ENCODE peak calls at places on chromosomes 6 and 20, in seven cellular contexts. I, A, Q, X, C, P and L are unnamed samples. For H3K27me3, the result is how much of the 10 kb centered on the place peaks cover.

GRCh38 chr20:59939052-59939878 is 840 bp downstream of the PPP1R3D start:
- DNase-seq in I (no peak), A (peak), Q (no peak), X (no peak), C (no peak), P (peak), L (no peak)

GRCh38 chr6:134015719-134016557 is 36.5 kb downstream of the SLC2A12 start:
- DNase-seq in I (no peak), A (no peak), Q (no peak), X (no peak), C (no peak), P (no peak), L (no peak)

GRCh38 chr6:14066782-14067406 is 50.7 kb upstream of the CD83 start:
- DNase-seq in I (no peak), A (no peak), Q (peak), X (peak), C (no peak), P (no peak), L (no peak)

GRCh38 chr20:41617059-41617921 is 887 bp downstream of the CHD6 start:
- DNase-seq in I (peak), A (peak), Q (peak), X (peak), C (no peak), P (peak), L (peak)

GRCh38 chr20:54267510-54268003 is 59.7 kb downstream of the PFDN4 start:
- DNase-seq in I (no peak), A (no peak), Q (peak), X (peak), C (peak), P (no peak), L (no peak)

GRCh38 chr20:45028424-45029136 is 62.3 kb downstream of the STK4 start:
- DNase-seq in I (no peak), A (no peak), Q (no peak), X (no peak), C (no peak), P (no peak), L (no peak)

GRCh38 chr6:79117752-79118151 is 39.7 kb upstream of the PHIP start:
- DNase-seq in I (no peak), A (no peak), Q (no peak), X (no peak), C (no peak), P (no peak), L (no peak)

GRCh38 chr20:497979-498378 is 35.6 kb upstream of the TBC1D20 start:
- DNase-seq in I (no peak), A (no peak), Q (no peak), X (no peak), C (no peak), P (no peak), L (no peak)

GRCh38 chr6:148516116-148517016 is 173.7 kb downstream of the SASH1 start:
- DNase-seq in I (no peak), A (no peak), Q (no peak), X (no peak), C (no peak), P (no peak), L (no peak)

GRCh38 chr20:46359233-46359751 is 47.1 kb downstream of the ELMO2 start:
- DNase-seq in I (no peak), A (peak), Q (no peak), X (no peak), C (no peak), P (no peak), L (no peak)

GRCh38 chr6:170292778-170293164 is 1.9 kb upstream of the DLL1 start:
- DNase-seq in I (no peak), A (no peak), Q (no peak), X (no peak), C (no peak), P (no peak), L (no peak)

GRCh38 chr6:148109732-148110131 is 232.9 kb upstream of the SASH1 start:
- DNase-seq in I (no peak), A (no peak), Q (no peak), X (no peak), C (no peak), P (no peak), L (no peak)

GRCh38 chr6:165967768-165968408 is 199.8 kb downstream of the TBXT start:
- DNase-seq in I (no peak), A (no peak), Q (no peak), X (no peak), C (no peak), P (no peak), L (no peak)

GRCh38 chr6:157613011-157613522 is 210.0 kb upstream of the SNX9 start:
- DNase-seq in I (no peak), A (no peak), Q (no peak), X (peak), C (no peak), P (no peak), L (no peak)

GRCh38 chr6:124536792-124537191 is 425.4 kb upstream of the RNF217 start:
- DNase-seq in I (no peak), A (no peak), Q (no peak), X (no peak), C (no peak), P (no peak), L (no peak)

GRCh38 chr20:44521484-44522481 is at the start of gene SERINC3:
- DNase-seq in I (peak), A (peak), Q (peak), X (peak), C (peak), P (peak), L (peak)

GRCh38 chr6:16511723-16512584 is 249.3 kb downstream of the ATXN1 start:
- DNase-seq in I (no peak), A (no peak), Q (no peak), X (no peak), C (peak), P (no peak), L (no peak)

GRCh38 chr20:62910217-62910766 is 16.0 kb downstream of the DIDO1 start:
- DNase-seq in I (no peak), A (no peak), Q (no peak), X (no peak), C (no peak), P (no peak), L (peak)
- TF ChIP-seq POLR2A in I (no peak), A (no peak), Q (no peak), X (no peak), C (no peak), P (no peak), L (no peak)

GRCh38 chr20:57802877-57803717 is 93.3 kb upstream of the PMEPA1 start:
- DNase-seq in I (no peak), A (no peak), Q (no peak), X (no peak), C (no peak), P (no peak), L (no peak)
- TF ChIP-seq CTCF in I (no peak), A (no peak), Q (no peak), X (no peak), C (no peak), P (no peak), L (no peak)

GRCh38 chr6:30164714-30165113 is 1.4 kb downstream of the TRIM15 start:
- DNase-seq in I (no peak), A (no peak), Q (no peak), X (no peak), C (no peak), P (no peak), L (no peak)
- H3K27me3 ChIP-seq in I (under half), A (under half), Q (under half), X (under half), C (under half), P (under half), L (under half)

DNA sequence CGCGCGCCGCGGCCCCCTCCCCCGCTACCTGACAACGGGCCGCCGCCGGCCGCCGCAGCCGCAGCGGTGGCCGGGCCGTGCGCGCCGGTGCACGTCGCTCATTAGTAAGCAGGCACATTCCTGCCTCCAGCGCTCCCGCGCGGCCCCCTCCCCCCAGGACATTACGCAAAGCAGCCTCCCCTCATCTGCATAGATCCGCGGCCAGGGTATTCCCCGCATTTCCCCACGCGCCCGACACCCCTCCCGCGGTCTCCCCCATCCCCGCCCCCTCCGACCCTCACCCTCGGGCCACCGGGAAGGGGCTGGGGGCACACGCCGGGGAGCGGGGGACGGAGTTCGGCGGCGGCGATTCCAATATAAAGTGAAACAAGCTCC is at the start of gene HIVEP2:
- DNase-seq in I (peak), A (peak), Q (peak), X (peak), C (peak), P (peak), L (peak)
- TF ChIP-seq POLR2A in I (no peak), A (no peak), Q (peak), X (no peak), C (no peak), P (peak), L (peak)

GRCh38 chr6:28585335-28585734 is 59.7 kb downstream of the GPX5 start:
- DNase-seq in I (no peak), A (no peak), Q (no peak), X (peak), C (no peak), P (no peak), L (no peak)

GRCh38 chr6:28583463-28583862 is 57.8 kb downstream of the GPX5 start:
- DNase-seq in I (no peak), A (no peak), Q (no peak), X (no peak), C (no peak), P (no peak), L (no peak)

GRCh38 chr6:28586273-28586672 is 60.6 kb downstream of the GPX5 start:
- DNase-seq in I (no peak), A (no peak), Q (no peak), X (peak), C (no peak), P (no peak), L (no peak)

DNA sequence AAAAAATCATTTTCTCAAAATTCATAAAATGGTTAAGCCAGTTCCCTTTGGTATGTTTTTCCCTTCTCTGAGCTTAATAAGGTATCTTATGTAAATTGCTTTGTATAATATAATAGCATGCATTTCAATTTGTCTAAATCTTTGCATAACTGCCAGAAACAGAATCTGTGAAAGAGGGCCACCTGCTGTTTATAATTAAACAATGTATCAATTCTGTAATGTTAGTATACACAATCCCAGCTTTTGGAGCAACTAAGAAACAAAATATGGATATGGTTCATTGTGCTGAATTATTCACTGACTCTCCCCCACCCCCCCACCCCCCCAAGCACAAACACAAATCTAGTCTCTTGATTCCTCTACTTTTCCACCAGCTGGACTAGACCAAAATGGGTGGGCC is 54.8 kb downstream of the GPX5 start:
- DNase-seq in I (no peak), A (no peak), Q (no peak), X (no peak), C (no peak), P (no peak), L (no peak)
- TF ChIP-seq CTCF in I (peak), A (no peak), Q (no peak), X (peak), C (no peak), P (no peak), L (no peak)

GRCh38 chr6:108944058-108944457 is 95.8 kb downstream of the ARMC2 start:
- DNase-seq in I (no peak), A (no peak), Q (no peak), X (no peak), C (no peak), P (no peak), L (no peak)

GRCh38 chr6:108945686-108946158 is 97.5 kb downstream of the ARMC2 start:
- DNase-seq in I (peak), A (peak), Q (peak), X (no peak), C (peak), P (peak), L (no peak)

GRCh38 chr6:108942556-108943492 is 94.6 kb downstream of the ARMC2 start:
- DNase-seq in I (no peak), A (no peak), Q (no peak), X (no peak), C (no peak), P (no peak), L (peak)

GRCh38 chr6:108946695-108947094 is 98.5 kb downstream of the ARMC2 start:
- DNase-seq in I (no peak), A (peak), Q (no peak), X (no peak), C (no peak), P (peak), L (no peak)

GRCh38 chr6:108944707-108945685 is 96.8 kb downstream of the ARMC2 start:
- DNase-seq in I (no peak), A (peak), Q (peak), X (no peak), C (no peak), P (peak), L (no peak)
- H3K27me3 ChIP-seq in I (under half), A (under half), Q (under half), X (under half), C (under half), P (under half), L (under half)

DNA sequence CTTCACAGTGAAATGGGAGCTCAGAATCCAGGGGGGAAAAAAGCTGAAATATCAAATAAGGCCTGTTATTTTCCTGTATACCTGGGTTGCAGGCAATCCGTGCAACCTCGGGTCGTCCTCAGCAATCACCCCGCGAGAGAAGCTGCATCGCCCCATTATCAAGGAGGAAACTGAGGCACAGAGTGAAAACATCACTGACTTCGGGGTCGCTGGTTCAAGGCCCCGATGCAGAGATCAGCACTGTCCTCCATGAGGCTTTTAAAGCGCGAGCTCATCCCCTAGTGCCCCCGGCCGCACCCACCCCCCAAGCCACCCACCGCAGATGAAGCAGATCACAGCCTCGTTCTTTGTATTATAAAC is 203.9 kb downstream of the PREX1 start:
- DNase-seq in I (peak), A (no peak), Q (no peak), X (no peak), C (no peak), P (no peak), L (peak)
- TF ChIP-seq POLR2A in I (no peak), A (no peak), Q (no peak), X (no peak), C (no peak), P (no peak), L (no peak)

GRCh38 chr6:8904754-8905153 is 469.4 kb upstream of the SLC35B3 start:
- DNase-seq in I (no peak), A (no peak), Q (no peak), X (peak), C (no peak), P (no peak), L (no peak)
- TF ChIP-seq CTCF in I (no peak), A (no peak), Q (no peak), X (peak), C (no peak), P (no peak), L (no peak)

DNA sequence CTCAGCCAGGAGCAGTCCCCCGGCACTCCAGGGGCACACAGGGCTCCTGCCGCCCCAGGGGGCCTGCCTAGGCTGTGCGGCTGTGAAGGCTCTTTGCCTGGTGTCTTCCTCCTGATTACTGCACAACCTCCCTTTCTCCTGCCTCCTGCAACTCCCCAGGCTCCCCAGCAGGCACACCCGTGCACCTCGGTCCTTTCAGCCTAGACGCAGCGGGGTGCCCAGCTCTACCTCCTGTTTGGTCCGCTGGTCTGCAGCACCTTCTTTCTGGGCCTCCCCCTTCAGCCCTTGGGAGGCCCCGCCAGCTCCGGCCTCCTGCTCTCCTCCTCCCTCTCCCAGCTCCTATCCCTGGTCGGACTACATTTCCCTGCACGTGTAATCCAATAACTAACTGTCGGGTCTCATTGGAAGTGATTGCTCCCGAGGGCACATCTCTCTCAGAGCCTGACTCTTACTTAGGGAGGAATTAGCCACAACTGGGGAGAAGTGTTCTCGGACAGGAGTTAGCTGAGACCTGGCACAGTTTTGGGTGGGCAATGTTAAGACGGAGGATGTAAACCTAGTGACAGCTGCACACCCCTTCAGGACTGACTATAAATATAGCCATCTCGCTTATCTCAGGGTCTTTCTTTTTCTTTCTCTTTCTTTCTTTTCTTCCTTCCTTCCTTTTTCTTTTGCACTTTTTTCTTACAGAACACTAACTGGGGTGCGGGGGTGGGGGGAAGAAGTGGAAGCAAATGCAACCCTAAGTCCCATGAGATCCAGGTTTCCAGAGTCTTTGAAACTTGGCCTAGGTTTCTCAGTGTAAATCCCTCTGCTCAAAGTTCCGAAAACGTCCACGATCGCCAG is 1.1 kb upstream of the FOXF2 start:
- DNase-seq in I (no peak), A (no peak), Q (no peak), X (no peak), C (no peak), P (no peak), L (no peak)
- H3K27me3 ChIP-seq in I (under half), A (half or more), Q (under half), X (under half), C (half or more), P (under half), L (under half)

DNA sequence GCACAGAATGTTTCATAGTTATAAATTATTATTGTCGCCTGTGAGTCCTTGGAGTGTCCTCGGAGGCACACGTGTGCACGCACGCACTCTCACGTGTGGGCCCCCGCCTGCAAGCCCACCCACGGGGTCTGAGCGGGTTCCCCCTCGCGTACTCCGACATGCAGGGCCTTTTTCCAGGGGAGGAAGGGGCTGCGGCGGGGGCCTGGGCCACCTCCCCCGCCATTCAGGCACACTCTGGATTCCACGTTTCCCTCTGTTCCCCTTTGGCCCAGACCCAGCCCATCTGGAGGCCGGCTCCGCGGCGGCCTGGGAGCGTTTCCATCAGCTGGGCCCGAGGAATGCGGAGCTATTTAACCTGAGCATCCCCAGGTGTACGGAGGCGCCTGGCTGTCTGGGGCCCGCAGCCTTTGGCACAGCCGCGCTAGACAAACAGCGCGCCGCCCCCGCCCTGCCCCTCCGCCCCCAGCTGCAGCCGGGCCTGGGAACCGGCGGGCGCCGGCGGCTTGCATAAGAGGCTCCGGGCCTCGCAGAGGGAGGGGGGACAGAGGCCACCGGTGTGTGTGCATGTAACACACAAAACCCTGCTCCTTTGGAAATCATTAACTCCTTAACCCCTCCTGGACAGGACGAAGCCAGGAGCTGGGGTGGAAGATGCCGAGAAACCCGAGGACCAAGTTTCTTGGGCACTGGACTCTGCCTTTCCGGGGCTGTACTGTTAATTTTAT is 3.3 kb downstream of the ID1 start:
- DNase-seq in I (peak), A (peak), Q (peak), X (peak), C (peak), P (peak), L (no peak)
- TF ChIP-seq POLR2A in I (peak), A (no peak), Q (peak), X (peak), C (no peak), P (no peak), L (peak)